ENCODE peak calls at places on chromosomes 6 and 20, in five cellular contexts. G, D, Y, W and S are unnamed samples.

GRCh38 chr20:33875055-33875454 is 63.9 kb downstream of the CHMP4B start:
- DNase-seq in W (no peak), Y (no peak), D (no peak), G (no peak), S (no peak)

GRCh38 chr6:135215563-135215962 is 34.5 kb downstream of the MYB start:
- DNase-seq in G (no peak), D (no peak), W (no peak), Y (no peak), S (no peak)

GRCh38 chr6:81977488-81977887 is 225.0 kb upstream of the TENT5A start:
- DNase-seq in W (no peak), G (no peak), D (no peak), Y (no peak), S (peak)

GRCh38 chr6:167350731-167351655 is 26.1 kb downstream of the TTLL2 start:
- DNase-seq in Y (peak), D (peak), G (no peak), W (peak), S (peak)

GRCh38 chr20:41230136-41230535 is 87.4 kb downstream of the ZHX3 start:
- DNase-seq in D (no peak), W (no peak), Y (no peak), G (no peak), S (no peak)

GRCh38 chr6:69294407-69294806 is 502.4 kb downstream of the LMBRD1 start:
- DNase-seq in D (no peak), W (no peak), Y (no peak), G (no peak), S (no peak)

GRCh38 chr6:158174514-158174913 is 6.4 kb downstream of the GTF2H5 start:
- DNase-seq in D (no peak), Y (no peak), W (no peak), G (peak), S (peak)

GRCh38 chr20:22719250-22719649 is 134.9 kb upstream of the FOXA2 start:
- DNase-seq in G (no peak), Y (no peak), W (no peak), D (peak), S (no peak)

GRCh38 chr6:101393291-101394251 is at the start of gene GRIK2:
- DNase-seq in Y (no peak), G (no peak), W (no peak), D (no peak), S (peak)

GRCh38 chr6:74044417-74045096 is 348.6 kb downstream of the CD109 start:
- DNase-seq in G (no peak), Y (no peak), D (peak), W (no peak), S (peak)

GRCh38 chr20:23049201-23049932 is at the start of gene THBD:
- DNase-seq in G (no peak), W (peak), Y (no peak), D (peak), S (peak)